ENCODE peak calls at places on chromosomes 16 and 17, in five cellular contexts. One of them, this sample, is unnamed.

GRCh38 chr17:49993423-49994037 is 1.5 kb downstream of the DLX3 start:
- DNase-seq in PC-9: no peak
- DNase-seq in fibroblast of lung: no peak
- DNase-seq in choroid plexus epithelial cell: no peak
- DNase-seq in transverse colon: no peak
- DNase-seq in this sample: no peak

GRCh38 chr16:10965440-10966039 is 21.2 kb downstream of the CLEC16A start:
- DNase-seq in PC-9: no peak
- DNase-seq in fibroblast of lung: no peak
- DNase-seq in choroid plexus epithelial cell: no peak
- DNase-seq in transverse colon: no peak
- DNase-seq in this sample: no peak

GRCh38 chr17:81050645-81051625 is 16.0 kb downstream of the BAIAP2 start:
- DNase-seq in PC-9: peak; percentile 56
- DNase-seq in fibroblast of lung: no peak
- DNase-seq in choroid plexus epithelial cell: peak; percentile 53
- DNase-seq in transverse colon: no peak
- DNase-seq in this sample: no peak

GRCh38 chr16:87418644-87419043 is 26.5 kb downstream of the MAP1LC3B start:
- DNase-seq in PC-9: no peak
- DNase-seq in fibroblast of lung: no peak
- DNase-seq in choroid plexus epithelial cell: no peak
- DNase-seq in transverse colon: no peak
- DNase-seq in this sample: no peak

GRCh38 chr17:53792451-53792850 is 30.3 kb upstream of the KIF2B start:
- DNase-seq in PC-9: no peak
- DNase-seq in fibroblast of lung: no peak
- DNase-seq in choroid plexus epithelial cell: no peak
- DNase-seq in transverse colon: no peak
- DNase-seq in this sample: no peak

GRCh38 chr16:10950393-10950792 is 6.0 kb downstream of the CLEC16A start:
- DNase-seq in PC-9: peak; percentile 79
- DNase-seq in fibroblast of lung: no peak
- DNase-seq in choroid plexus epithelial cell: no peak
- DNase-seq in transverse colon: no peak
- DNase-seq in this sample: no peak

GRCh38 chr16:5028950-5029475 is 4.7 kb downstream of the NAGPA start:
- DNase-seq in PC-9: no peak
- DNase-seq in fibroblast of lung: no peak
- DNase-seq in choroid plexus epithelial cell: no peak
- DNase-seq in transverse colon: no peak
- DNase-seq in this sample: no peak

GRCh38 chr16:82639666-82640336 is 13.0 kb downstream of the CDH13 start:
- DNase-seq in PC-9: no peak
- DNase-seq in fibroblast of lung: peak; percentile 65
- DNase-seq in choroid plexus epithelial cell: peak; percentile 80
- DNase-seq in transverse colon: peak; percentile 65
- DNase-seq in this sample: no peak

DNA sequence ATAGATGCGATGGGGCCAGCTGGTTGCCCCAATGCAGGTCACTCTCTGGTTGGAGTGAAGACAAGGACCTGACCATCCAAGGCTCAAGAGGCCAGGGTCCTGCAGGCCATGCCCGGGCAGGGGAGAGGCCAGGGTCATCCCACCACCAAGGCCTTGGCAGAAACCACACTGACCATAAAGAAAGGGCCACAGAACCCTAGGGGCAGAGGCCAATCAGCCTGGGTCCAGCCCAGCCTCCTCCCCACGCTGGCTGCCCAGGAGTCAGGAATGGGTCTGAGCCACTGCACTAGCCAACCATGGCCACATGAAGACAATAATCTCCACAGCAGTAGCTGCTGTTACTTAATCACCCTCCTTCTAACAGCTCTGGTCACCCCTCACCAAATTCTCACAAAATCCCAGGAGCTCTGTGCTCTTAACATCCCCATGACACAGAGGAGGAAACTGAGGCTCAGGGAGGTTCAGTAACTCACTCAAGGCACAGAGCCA is 10.2 kb upstream of the BCAR1 start:
- DNase-seq in PC-9: no peak
- DNase-seq in fibroblast of lung: no peak
- DNase-seq in choroid plexus epithelial cell: no peak
- DNase-seq in transverse colon: no peak
- DNase-seq in this sample: no peak
- H3K4me3 ChIP-seq in PC-9: no peak overlapping the region
- H3K4me3 ChIP-seq in fibroblast of lung: no peak overlapping the region
- H3K4me3 ChIP-seq in choroid plexus epithelial cell: no peak overlapping the region
- H3K4me3 ChIP-seq in transverse colon: no peak overlapping the region
- H3K4me3 ChIP-seq in this sample: no peak overlapping the region

GRCh38 chr17:36850794-36851193 is 86.5 kb upstream of the LHX1 start:
- DNase-seq in PC-9: peak; percentile 61
- DNase-seq in fibroblast of lung: peak; percentile 34
- DNase-seq in choroid plexus epithelial cell: peak; percentile 66
- DNase-seq in transverse colon: no peak
- DNase-seq in this sample: peak; percentile 49

GRCh38 chr17:36848008-36848902 is 89.0 kb upstream of the LHX1 start:
- DNase-seq in PC-9: no peak
- DNase-seq in fibroblast of lung: no peak
- DNase-seq in choroid plexus epithelial cell: no peak
- DNase-seq in transverse colon: no peak
- DNase-seq in this sample: no peak

GRCh38 chr17:36851230-36851629 is 86.0 kb upstream of the LHX1 start:
- DNase-seq in PC-9: peak; percentile 85
- DNase-seq in fibroblast of lung: no peak
- DNase-seq in choroid plexus epithelial cell: peak; percentile 22
- DNase-seq in transverse colon: no peak
- DNase-seq in this sample: no peak

GRCh38 chr17:36847293-36847645 is 90.0 kb upstream of the LHX1 start:
- DNase-seq in PC-9: no peak
- DNase-seq in fibroblast of lung: no peak
- DNase-seq in choroid plexus epithelial cell: no peak
- DNase-seq in transverse colon: no peak
- DNase-seq in this sample: no peak

DNA sequence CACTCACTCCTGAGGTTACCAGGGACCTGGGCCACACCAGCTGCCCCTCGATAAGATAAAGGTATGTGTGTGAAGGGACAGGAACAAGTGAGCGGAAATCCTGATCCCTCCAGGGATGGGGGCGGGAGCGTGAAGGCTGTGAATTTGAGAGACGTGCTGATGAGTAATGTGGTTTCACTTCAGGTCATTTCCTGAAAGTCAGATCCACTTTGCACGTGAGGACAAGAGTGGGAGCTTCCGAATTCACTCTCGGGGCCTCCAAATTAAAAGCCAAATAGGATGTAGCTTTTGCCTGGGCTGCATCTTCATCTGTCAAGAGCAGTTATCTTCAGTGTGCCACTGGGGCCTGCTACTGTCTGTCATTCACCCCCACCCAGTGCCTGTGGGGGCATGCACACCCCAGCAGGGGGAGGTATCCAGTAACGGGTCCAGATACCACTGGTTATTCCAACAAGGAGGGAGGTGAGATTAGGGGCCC is 87.4 kb upstream of the LHX1 start:
- DNase-seq in PC-9: no peak
- DNase-seq in fibroblast of lung: peak; percentile 34
- DNase-seq in choroid plexus epithelial cell: peak; percentile 78
- DNase-seq in transverse colon: no peak
- DNase-seq in this sample: peak; percentile 67
- TF ChIP-seq CTCF in PC-9: peak; percentile 40
- TF ChIP-seq CTCF in fibroblast of lung: no peak
- TF ChIP-seq CTCF in choroid plexus epithelial cell: peak; percentile 37
- TF ChIP-seq CTCF in transverse colon: no peak
- TF ChIP-seq CTCF in this sample: peak; percentile 46

GRCh38 chr17:77421635-77421982 is 280.8 kb downstream of the SEC14L1 start:
- DNase-seq in PC-9: no peak
- DNase-seq in fibroblast of lung: no peak
- DNase-seq in choroid plexus epithelial cell: no peak
- DNase-seq in transverse colon: no peak
- DNase-seq in this sample: no peak

GRCh38 chr17:77422104-77422782 is 281.5 kb downstream of the SEC14L1 start:
- DNase-seq in PC-9: peak; percentile 48
- DNase-seq in fibroblast of lung: no peak
- DNase-seq in choroid plexus epithelial cell: no peak
- DNase-seq in transverse colon: no peak
- DNase-seq in this sample: peak; percentile 73

GRCh38 chr17:77419547-77420475 is 279.0 kb downstream of the SEC14L1 start:
- DNase-seq in PC-9: peak; percentile 48
- DNase-seq in fibroblast of lung: no peak
- DNase-seq in choroid plexus epithelial cell: peak; percentile 63
- DNase-seq in transverse colon: no peak
- DNase-seq in this sample: no peak

GRCh38 chr17:77420476-77420803 is 279.7 kb downstream of the SEC14L1 start:
- DNase-seq in PC-9: no peak
- DNase-seq in fibroblast of lung: no peak
- DNase-seq in choroid plexus epithelial cell: peak; percentile 40
- DNase-seq in transverse colon: no peak
- DNase-seq in this sample: no peak

DNA sequence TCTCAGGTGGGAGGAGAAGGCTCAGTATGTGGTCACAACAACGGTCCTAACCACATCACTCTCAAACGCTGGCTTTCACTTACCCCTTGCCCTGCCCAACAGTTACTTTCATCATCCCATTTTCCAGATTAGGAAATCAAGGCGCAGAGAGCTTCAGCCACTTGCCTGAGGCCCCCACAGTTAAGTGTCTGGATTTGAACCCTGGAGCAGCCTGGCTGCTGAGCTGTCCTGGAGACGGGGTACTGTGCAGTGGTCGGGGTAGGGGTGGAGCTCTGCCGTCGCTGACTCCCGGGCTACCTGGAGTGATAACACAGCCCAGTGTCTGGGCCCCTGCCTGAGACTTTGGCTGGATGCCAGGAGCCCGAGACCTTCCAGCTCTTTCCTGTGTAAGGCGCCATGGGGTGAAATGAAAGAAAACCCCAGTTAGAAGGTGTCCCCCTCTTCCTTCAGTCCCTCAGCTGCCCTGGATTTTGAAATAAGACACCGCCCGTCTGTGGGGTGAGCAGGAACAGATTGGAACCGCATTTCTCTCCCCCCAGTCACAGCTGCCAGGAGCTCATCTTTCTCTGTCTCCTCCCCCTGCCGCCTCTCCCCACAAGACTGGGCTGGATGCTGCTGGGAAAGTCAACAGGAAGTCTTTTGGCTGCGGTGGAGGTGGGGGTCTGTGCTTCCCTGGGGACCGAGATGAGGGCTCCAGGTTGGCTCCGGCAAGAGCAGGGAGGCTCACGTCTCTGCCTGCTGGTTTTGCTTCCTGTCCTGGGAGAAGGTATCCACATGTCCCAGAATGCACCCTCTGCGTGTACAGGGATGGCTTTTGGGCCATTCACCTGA is 280.2 kb downstream of the SEC14L1 start:
- DNase-seq in PC-9: no peak
- DNase-seq in fibroblast of lung: peak; percentile 88
- DNase-seq in choroid plexus epithelial cell: peak; percentile 94
- DNase-seq in transverse colon: peak; percentile 56
- DNase-seq in this sample: peak; percentile 54
- H3K4me3 ChIP-seq in PC-9: no peak overlapping the region
- H3K4me3 ChIP-seq in fibroblast of lung: peak overlapping the region; percentile 14
- H3K4me3 ChIP-seq in choroid plexus epithelial cell: no peak overlapping the region
- H3K4me3 ChIP-seq in transverse colon: no peak overlapping the region
- H3K4me3 ChIP-seq in this sample: no peak overlapping the region

GRCh38 chr17:21090889-21091618 is 35.7 kb upstream of the DHRS7B start:
- DNase-seq in PC-9: no peak
- DNase-seq in fibroblast of lung: peak; percentile 19
- DNase-seq in choroid plexus epithelial cell: peak; percentile 42
- DNase-seq in transverse colon: no peak
- DNase-seq in this sample: no peak
- TF ChIP-seq CTCF in PC-9: no peak
- TF ChIP-seq CTCF in fibroblast of lung: no peak
- TF ChIP-seq CTCF in choroid plexus epithelial cell: peak; percentile 28
- TF ChIP-seq CTCF in transverse colon: no peak
- TF ChIP-seq CTCF in this sample: no peak

GRCh38 chr17:41814195-41814594 is 1.4 kb downstream of the FKBP10 start:
- DNase-seq in PC-9: no peak
- DNase-seq in fibroblast of lung: peak; percentile 52
- DNase-seq in choroid plexus epithelial cell: peak; percentile 60
- DNase-seq in transverse colon: no peak
- DNase-seq in this sample: no peak
- H3K4me3 ChIP-seq in PC-9: peak overlapping the region; percentile 94
- H3K4me3 ChIP-seq in fibroblast of lung: peak overlapping the region; percentile 91
- H3K4me3 ChIP-seq in choroid plexus epithelial cell: peak overlapping the region; percentile 83
- H3K4me3 ChIP-seq in transverse colon: no peak overlapping the region
- H3K4me3 ChIP-seq in this sample: no peak overlapping the region

GRCh38 chr17:48500435-48501426 is 30.1 kb downstream of the HOXB1 start:
- DNase-seq in PC-9: no peak
- DNase-seq in fibroblast of lung: peak; percentile 61
- DNase-seq in choroid plexus epithelial cell: no peak
- DNase-seq in transverse colon: peak; percentile 35
- DNase-seq in this sample: no peak
- TF ChIP-seq CTCF in PC-9: no peak
- TF ChIP-seq CTCF in fibroblast of lung: no peak
- TF ChIP-seq CTCF in choroid plexus epithelial cell: no peak
- TF ChIP-seq CTCF in transverse colon: no peak
- TF ChIP-seq CTCF in this sample: no peak

DNA sequence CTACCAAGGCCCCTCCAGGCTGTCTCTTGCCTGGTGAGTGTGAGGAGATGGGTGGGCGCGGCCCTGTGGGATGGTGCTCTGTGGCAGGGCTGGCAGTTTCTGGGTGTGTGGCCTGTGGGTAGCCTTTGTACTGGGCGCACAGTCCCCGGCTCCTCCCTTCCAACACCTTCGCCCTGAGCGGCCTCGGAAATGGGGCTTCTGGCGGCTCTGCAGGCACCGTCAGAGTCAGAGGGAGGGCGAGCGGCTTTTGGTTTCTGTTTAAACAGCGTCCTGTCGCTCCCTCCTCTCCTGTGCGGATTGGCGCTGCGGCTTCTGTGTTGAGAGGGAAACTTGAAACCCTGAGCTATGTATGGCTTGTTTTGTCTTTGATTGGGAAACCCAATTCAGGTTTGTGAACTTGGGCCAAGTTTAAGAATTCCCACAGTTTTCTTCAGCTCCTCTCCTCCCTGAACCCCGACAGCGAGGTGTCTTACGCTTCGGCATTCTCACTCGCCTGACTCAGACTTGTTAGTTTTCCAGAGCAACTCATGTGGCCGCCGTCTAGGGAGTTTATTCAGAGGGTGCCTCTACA is 8.3 kb upstream of the ZNF750 start:
- DNase-seq in PC-9: peak; percentile 89
- DNase-seq in fibroblast of lung: peak; percentile 82
- DNase-seq in choroid plexus epithelial cell: peak; percentile 90
- DNase-seq in transverse colon: peak; percentile 82
- DNase-seq in this sample: no peak
- H3K4me3 ChIP-seq in PC-9: peak overlapping the region; percentile 46
- H3K4me3 ChIP-seq in fibroblast of lung: peak overlapping the region; percentile 52
- H3K4me3 ChIP-seq in choroid plexus epithelial cell: peak overlapping the region; percentile 49
- H3K4me3 ChIP-seq in transverse colon: no peak overlapping the region
- H3K4me3 ChIP-seq in this sample: peak overlapping the region; percentile 26

This sample was measured in kidney epithelial cell.